ENCODE peak calls at places on chromosomes 2 and 18, in ten cellular contexts. I is hepatocyte, W is fibroblast of lung, N is cardiac muscle cell, A is endodermal cell, S is thoracic aorta, Y is astrocyte, O is kidney epithelial cell, Z is Peyer's patch, D is tibial nerve. V is an unnamed sample. For H3K27me3, the result is how much of the 10 kb centered on the place peaks cover.

GRCh38 chr18:12819330-12819729 is 64.7 kb downstream of the PTPN2 start:
- DNase-seq in I (no peak), W (no peak), N (no peak), A (no peak), S (no peak), Y (no peak), O (no peak), Z (no peak), D (no peak), V (no peak)

GRCh38 chr2:16014041-16014787 is 73.9 kb downstream of the MYCN start:
- DNase-seq in I (no peak), W (no peak), N (no peak), A (no peak), S (no peak), Y (no peak), O (no peak), Z (peak), D (no peak), V (no peak)

GRCh38 chr2:237154894-237155851 is 69.5 kb downstream of the COPS8 start:
- DNase-seq in I (no peak), W (no peak), N (no peak), A (no peak), S (no peak), Y (no peak), O (no peak), Z (no peak), D (no peak), V (no peak)

GRCh38 chr2:109330056-109330455 is 201.1 kb downstream of the SH3RF3 start:
- DNase-seq in I (no peak), W (peak), N (peak), A (no peak), S (no peak), Y (peak), O (no peak), Z (no peak), D (no peak), V (peak)

GRCh38 chr2:11998218-11998617 is 251.8 kb downstream of the LPIN1 start:
- DNase-seq in I (no peak), W (no peak), N (peak), A (no peak), S (no peak), Y (peak), O (no peak), Z (no peak), D (no peak), V (peak)

GRCh38 chr18:74316257-74317180 is 880 bp downstream of the C18orf63 start:
- DNase-seq in I (no peak), W (peak), N (peak), A (no peak), S (no peak), Y (peak), O (peak), Z (no peak), D (no peak), V (peak)

GRCh38 chr2:8617590-8617989 is 64.3 kb upstream of the ID2 start:
- DNase-seq in I (no peak), W (no peak), N (no peak), A (no peak), S (no peak), Y (no peak), O (no peak), Z (peak), D (no peak), V (no peak)

GRCh38 chr2:34731274-34731673 is 1132.2 kb upstream of the FAM98A start:
- DNase-seq in I (no peak), W (no peak), N (no peak), A (no peak), S (no peak), Y (no peak), O (no peak), Z (no peak), D (no peak), V (no peak)

GRCh38 chr18:33404244-33404873 is 36.2 kb downstream of the CCDC178 start:
- DNase-seq in I (no peak), W (peak), N (peak), A (no peak), S (no peak), Y (no peak), O (no peak), Z (no peak), D (no peak), V (no peak)

GRCh38 chr2:160752475-160753330 is 259.1 kb upstream of the RBMS1 start:
- DNase-seq in I (no peak), W (peak), N (peak), A (peak), S (no peak), Y (peak), O (no peak), Z (no peak), D (no peak), V (peak)

GRCh38 chr2:203252851-203253250 is 14.0 kb downstream of the CYP20A1 start:
- DNase-seq in I (no peak), W (no peak), N (no peak), A (no peak), S (no peak), Y (no peak), O (no peak), Z (no peak), D (no peak), V (no peak)

GRCh38 chr2:179749210-179749609 is 112.2 kb downstream of the ZNF385B start:
- DNase-seq in I (no peak), W (peak), N (peak), A (no peak), S (no peak), Y (peak), O (no peak), Z (no peak), D (no peak), V (peak)

GRCh38 chr18:48296581-48296980 is 112.6 kb downstream of the ZBTB7C start:
- DNase-seq in I (no peak), W (no peak), N (no peak), A (peak), S (no peak), Y (no peak), O (no peak), Z (no peak), D (no peak), V (no peak)

GRCh38 chr18:35289293-35290069 is 548 bp downstream of the ZSCAN30 start:
- DNase-seq in I (peak), W (peak), N (peak), A (no peak), S (no peak), Y (no peak), O (no peak), Z (no peak), D (no peak), V (no peak)

GRCh38 chr18:57982372-57983021 is 61.5 kb upstream of the NEDD4L start:
- DNase-seq in I (no peak), W (no peak), N (no peak), A (no peak), S (no peak), Y (no peak), O (no peak), Z (no peak), D (no peak), V (no peak)

GRCh38 chr2:112540906-112541305 is 1.4 kb upstream of the POLR1B start:
- DNase-seq in I (no peak), W (no peak), N (no peak), A (no peak), S (no peak), Y (no peak), O (no peak), Z (no peak), D (no peak), V (no peak)

GRCh38 chr2:153871231-153872221 is at the start of gene GALNT13:
- DNase-seq in I (peak), W (peak), N (peak), A (peak), S (no peak), Y (peak), O (peak), Z (peak), D (no peak), V (no peak)

GRCh38 chr2:234595829-234596228 is 98.9 kb upstream of the ARL4C start:
- DNase-seq in I (no peak), W (peak), N (no peak), A (no peak), S (no peak), Y (peak), O (no peak), Z (no peak), D (no peak), V (no peak)

GRCh38 chr2:216519154-216519762 is 20.6 kb downstream of the RPL37A start:
- DNase-seq in I (peak), W (peak), N (peak), A (peak), S (no peak), Y (peak), O (no peak), Z (peak), D (peak), V (peak)

GRCh38 chr18:60538891-60539290 is 166.3 kb upstream of the MC4R start:
- DNase-seq in I (no peak), W (no peak), N (no peak), A (no peak), S (no peak), Y (no peak), O (no peak), Z (no peak), D (no peak), V (no peak)

GRCh38 chr18:45954070-45954712 is 12.9 kb downstream of the EPG5 start:
- DNase-seq in I (peak), W (peak), N (peak), A (no peak), S (no peak), Y (peak), O (peak), Z (no peak), D (no peak), V (peak)

GRCh38 chr2:204176306-204176705 is 239.7 kb downstream of the ICOS start:
- DNase-seq in I (no peak), W (no peak), N (no peak), A (no peak), S (no peak), Y (no peak), O (no peak), Z (no peak), D (no peak), V (no peak)

GRCh38 chr2:23943666-23944065 is 3.4 kb downstream of the UBXN2A start:
- DNase-seq in I (no peak), W (no peak), N (no peak), A (no peak), S (no peak), Y (no peak), O (no peak), Z (no peak), D (no peak), V (no peak)

GRCh38 chr2:471560-471959 is 183.7 kb upstream of the ALKAL2 start:
- DNase-seq in I (no peak), W (no peak), N (no peak), A (no peak), S (no peak), Y (no peak), O (no peak), Z (no peak), D (no peak), V (no peak)

GRCh38 chr2:129880971-129881370 is 98.5 kb upstream of the RAB6C start:
- DNase-seq in I (no peak), W (no peak), N (no peak), A (peak), S (no peak), Y (no peak), O (no peak), Z (no peak), D (no peak), V (no peak)

GRCh38 chr2:29066989-29067605 is 7.2 kb downstream of the PCARE start:
- DNase-seq in I (no peak), W (no peak), N (no peak), A (peak), S (no peak), Y (no peak), O (no peak), Z (no peak), D (no peak), V (no peak)

GRCh38 chr2:159904565-159905281 is 106.7 kb upstream of the CD302 start:
- DNase-seq in I (peak), W (no peak), N (peak), A (peak), S (no peak), Y (no peak), O (no peak), Z (peak), D (peak), V (no peak)

GRCh38 chr2:229922449-229923386 is at the start of gene FBXO36:
- DNase-seq in I (peak), W (no peak), N (no peak), A (peak), S (peak), Y (peak), O (peak), Z (peak), D (peak), V (peak)

GRCh38 chr2:57869763-57870344 is 176.8 kb upstream of the VRK2 start:
- DNase-seq in I (no peak), W (no peak), N (no peak), A (no peak), S (no peak), Y (no peak), O (no peak), Z (no peak), D (no peak), V (no peak)

GRCh38 chr2:102615620-102616436 is 3.5 kb upstream of the SLC9A2 start:
- DNase-seq in I (peak), W (peak), N (peak), A (peak), S (no peak), Y (peak), O (no peak), Z (peak), D (peak), V (peak)

GRCh38 chr2:106158131-106158530 is 36.0 kb downstream of the UXS1 start:
- DNase-seq in I (no peak), W (no peak), N (no peak), A (no peak), S (no peak), Y (no peak), O (no peak), Z (no peak), D (no peak), V (no peak)

GRCh38 chr2:152743004-152743403 is 24.6 kb downstream of the ARL6IP6 start:
- DNase-seq in I (peak), W (no peak), N (peak), A (no peak), S (no peak), Y (no peak), O (no peak), Z (no peak), D (no peak), V (no peak)

GRCh38 chr2:167134381-167135072 is 246.2 kb downstream of the XIRP2 start:
- DNase-seq in I (no peak), W (peak), N (peak), A (no peak), S (no peak), Y (peak), O (peak), Z (no peak), D (no peak), V (peak)

GRCh38 chr2:144201126-144201525 is 318.8 kb downstream of the ZEB2 start:
- DNase-seq in I (no peak), W (no peak), N (no peak), A (no peak), S (no peak), Y (no peak), O (no peak), Z (no peak), D (no peak), V (no peak)

GRCh38 chr18:70085641-70086040 is 119.8 kb downstream of the RTTN start:
- DNase-seq in I (no peak), W (no peak), N (no peak), A (no peak), S (no peak), Y (no peak), O (no peak), Z (no peak), D (no peak), V (no peak)

GRCh38 chr2:219296142-219296541 is 13.1 kb downstream of the PTPRN start:
- DNase-seq in I (no peak), W (no peak), N (no peak), A (no peak), S (no peak), Y (no peak), O (no peak), Z (no peak), D (no peak), V (no peak)

GRCh38 chr2:3454802-3455201 is 64.5 kb downstream of the ADI1 start:
- DNase-seq in I (no peak), W (no peak), N (no peak), A (peak), S (no peak), Y (no peak), O (no peak), Z (no peak), D (no peak), V (no peak)
- TF ChIP-seq CTCF in I (no peak), W (no peak), N (no peak), A (no peak), S (no peak), Y (no peak), O (no peak), Z (no peak), D (no peak), V (no peak)

DNA sequence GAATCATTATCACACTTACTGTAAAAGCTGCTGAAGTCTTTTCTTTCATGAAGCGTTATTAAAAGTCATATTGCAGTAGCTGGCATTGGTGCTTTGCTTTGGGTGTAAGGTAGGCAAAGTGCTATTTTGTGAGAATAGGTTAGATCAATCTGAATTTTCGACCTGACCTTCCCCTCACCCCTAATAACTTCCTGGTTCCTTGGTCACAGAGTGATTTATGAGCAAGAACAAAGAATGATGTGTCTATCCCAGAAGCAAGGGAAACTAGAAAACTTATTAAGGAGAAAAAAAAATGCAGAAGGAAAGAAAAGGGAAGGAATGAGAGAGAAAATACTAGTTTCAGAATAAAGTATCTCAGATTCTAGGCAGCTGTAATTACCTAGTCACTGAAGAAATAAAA is 163.1 kb upstream of the MEIS1 start:
- DNase-seq in I (no peak), W (no peak), N (no peak), A (no peak), S (no peak), Y (no peak), O (no peak), Z (no peak), D (no peak), V (no peak)
- H3K4me3 ChIP-seq in I (no peak), W (no peak), N (no peak), A (no peak), S (no peak), Y (no peak), O (no peak), Z (no peak), D (no peak), V (no peak)

GRCh38 chr2:52717836-52718235 is 1049.8 kb upstream of the CHAC2 start:
- DNase-seq in I (no peak), W (peak), N (no peak), A (no peak), S (no peak), Y (no peak), O (no peak), Z (no peak), D (no peak), V (no peak)
- H3K27me3 ChIP-seq in I (under half), W (under half), N (under half), A (under half), S (under half), Y (under half), O (under half), Z (under half), D (under half), V (under half)

GRCh38 chr2:84925336-84925723 is 19.9 kb downstream of the TMSB10 start:
- DNase-seq in I (no peak), W (no peak), N (no peak), A (no peak), S (no peak), Y (no peak), O (no peak), Z (peak), D (no peak), V (no peak)

GRCh38 chr2:84931384-84931821 is 25.9 kb downstream of the TMSB10 start:
- DNase-seq in I (no peak), W (no peak), N (no peak), A (no peak), S (no peak), Y (no peak), O (no peak), Z (peak), D (no peak), V (no peak)

GRCh38 chr2:84925724-84926376 is 20.4 kb downstream of the TMSB10 start:
- DNase-seq in I (peak), W (peak), N (peak), A (peak), S (peak), Y (peak), O (peak), Z (peak), D (peak), V (peak)

GRCh38 chr2:84924173-84925106 is 19.0 kb downstream of the TMSB10 start:
- DNase-seq in I (no peak), W (no peak), N (peak), A (no peak), S (no peak), Y (peak), O (no peak), Z (peak), D (no peak), V (peak)

GRCh38 chr2:84927275-84927627 is 21.8 kb downstream of the TMSB10 start:
- DNase-seq in I (no peak), W (no peak), N (no peak), A (no peak), S (no peak), Y (no peak), O (no peak), Z (no peak), D (no peak), V (no peak)
- TF ChIP-seq CTCF in I (no peak), W (no peak), N (no peak), A (no peak), S (no peak), Y (no peak), O (no peak), Z (no peak), D (no peak), V (no peak)

GRCh38 chr18:10440874-10441273 is 13.6 kb upstream of the APCDD1 start:
- DNase-seq in I (no peak), W (no peak), N (no peak), A (no peak), S (no peak), Y (no peak), O (no peak), Z (no peak), D (no peak), V (no peak)

GRCh38 chr18:10436160-10436559 is 18.3 kb upstream of the APCDD1 start:
- DNase-seq in I (no peak), W (no peak), N (no peak), A (no peak), S (no peak), Y (no peak), O (no peak), Z (no peak), D (no peak), V (no peak)

GRCh38 chr18:10439898-10440297 is 14.5 kb upstream of the APCDD1 start:
- DNase-seq in I (no peak), W (no peak), N (no peak), A (no peak), S (no peak), Y (no peak), O (no peak), Z (no peak), D (no peak), V (no peak)

GRCh38 chr18:10441472-10441871 is 13.0 kb upstream of the APCDD1 start:
- DNase-seq in I (no peak), W (no peak), N (no peak), A (no peak), S (no peak), Y (no peak), O (no peak), Z (no peak), D (no peak), V (no peak)

GRCh38 chr18:10437837-10438236 is 16.6 kb upstream of the APCDD1 start:
- DNase-seq in I (no peak), W (no peak), N (no peak), A (peak), S (no peak), Y (no peak), O (no peak), Z (no peak), D (no peak), V (no peak)
- H3K4me3 ChIP-seq in I (no peak), W (no peak), N (no peak), A (no peak), S (no peak), Y (no peak), O (no peak), Z (no peak), D (no peak), V (no peak)

DNA sequence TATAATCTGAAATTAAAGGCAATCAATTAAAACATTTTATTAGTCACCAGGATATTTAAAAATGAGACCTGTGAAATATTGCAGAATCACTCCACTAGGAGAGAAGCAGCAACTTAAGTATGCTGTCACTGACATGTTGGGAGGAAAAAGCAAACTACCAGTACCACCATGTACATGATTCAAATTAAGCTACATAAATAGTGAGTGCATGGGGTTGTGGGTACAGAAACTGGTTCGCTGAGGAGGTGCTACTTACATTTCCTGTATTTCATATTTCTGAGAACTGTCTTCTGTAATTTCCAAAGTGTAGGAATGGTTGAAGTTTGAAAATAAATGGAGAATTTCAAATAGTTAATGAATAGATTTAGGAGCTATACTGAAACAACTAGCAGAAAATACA is 7.9 kb upstream of the NR4A2 start:
- DNase-seq in I (no peak), W (no peak), N (no peak), A (no peak), S (no peak), Y (no peak), O (no peak), Z (no peak), D (no peak), V (no peak)
- H3K27me3 ChIP-seq in I (under half), W (under half), N (under half), A (under half), S (under half), Y (under half), O (under half), Z (under half), D (under half), V (under half)

GRCh38 chr2:149595069-149595963 is 7.7 kb upstream of the MMADHC start:
- DNase-seq in I (no peak), W (no peak), N (no peak), A (no peak), S (no peak), Y (peak), O (no peak), Z (no peak), D (no peak), V (no peak)
- TF ChIP-seq CTCF in I (peak), W (peak), N (peak), A (peak), S (no peak), Y (peak), O (peak), Z (no peak), D (no peak), V (peak)